ENCODE peak calls at places on chromosomes 6 and 20, in six cellular contexts. R, Y, C, I, N and J are unnamed samples.

GRCh38 chr20:20668639-20669038 is 43.8 kb downstream of the RALGAPA2 start:
- DNase-seq in R (no peak), Y (no peak), C (no peak), I (no peak), N (no peak), J (no peak)

GRCh38 chr20:18986146-18986830 is 172.7 kb downstream of the SCP2D1 start:
- DNase-seq in R (no peak), Y (no peak), C (no peak), I (no peak), N (no peak), J (no peak)

GRCh38 chr6:2858678-2859324 is 17.1 kb upstream of the SERPINB1 start:
- DNase-seq in R (no peak), Y (peak), C (no peak), I (no peak), N (no peak), J (no peak)

GRCh38 chr6:150634641-150635292 is 35.1 kb downstream of the PLEKHG1 start:
- DNase-seq in R (peak), Y (no peak), C (no peak), I (no peak), N (no peak), J (no peak)

GRCh38 chr6:161443868-161444267 is 170.0 kb upstream of the AGPAT4 start:
- DNase-seq in R (peak), Y (no peak), C (no peak), I (no peak), N (no peak), J (peak)

GRCh38 chr6:431986-432385 is 40.4 kb downstream of the IRF4 start:
- DNase-seq in R (no peak), Y (no peak), C (no peak), I (no peak), N (no peak), J (no peak)

GRCh38 chr20:2133318-2134183 is 31.9 kb downstream of the STK35 start:
- DNase-seq in R (no peak), Y (no peak), C (no peak), I (peak), N (no peak), J (no peak)

GRCh38 chr6:137102050-137102848 is 57.5 kb upstream of the IL20RA start:
- DNase-seq in R (no peak), Y (no peak), C (no peak), I (no peak), N (no peak), J (no peak)

GRCh38 chr6:44234101-44235090 is 11.0 kb downstream of the SLC29A1 start:
- DNase-seq in R (peak), Y (peak), C (peak), I (peak), N (peak), J (no peak)

GRCh38 chr20:44475694-44476560 is at the start of gene TTPAL:
- DNase-seq in R (peak), Y (peak), C (peak), I (peak), N (peak), J (no peak)

GRCh38 chr6:1610497-1611321 is 994 bp downstream of the FOXC1 start:
- DNase-seq in R (peak), Y (no peak), C (no peak), I (no peak), N (peak), J (no peak)

GRCh38 chr6:45081634-45082033 is 246.5 kb upstream of the RUNX2 start:
- DNase-seq in R (no peak), Y (no peak), C (no peak), I (no peak), N (no peak), J (no peak)

GRCh38 chr6:136987526-136987925 is 57.2 kb downstream of the IL20RA start:
- DNase-seq in R (no peak), Y (peak), C (no peak), I (no peak), N (no peak), J (no peak)

GRCh38 chr6:33279971-33280511 is 3.1 kb downstream of the B3GALT4 start:
- DNase-seq in R (peak), Y (no peak), C (no peak), I (no peak), N (no peak), J (no peak)

GRCh38 chr6:63805808-63806572 is 170.4 kb downstream of the PHF3 start:
- DNase-seq in R (no peak), Y (no peak), C (no peak), I (no peak), N (no peak), J (no peak)

GRCh38 chr6:120489941-120490340 is 844.3 kb downstream of the TBC1D32 start:
- DNase-seq in R (no peak), Y (no peak), C (no peak), I (no peak), N (no peak), J (peak)

GRCh38 chr6:165376100-165376499 is 66.7 kb upstream of the C6orf118 start:
- DNase-seq in R (no peak), Y (no peak), C (no peak), I (no peak), N (no peak), J (no peak)

GRCh38 chr6:168529214-168529613 is 88.2 kb downstream of the SMOC2 start:
- DNase-seq in R (no peak), Y (no peak), C (no peak), I (no peak), N (no peak), J (no peak)

GRCh38 chr6:159899994-159900745 is 9.4 kb downstream of the MAS1 start:
- DNase-seq in R (no peak), Y (no peak), C (no peak), I (no peak), N (no peak), J (no peak)

DNA sequence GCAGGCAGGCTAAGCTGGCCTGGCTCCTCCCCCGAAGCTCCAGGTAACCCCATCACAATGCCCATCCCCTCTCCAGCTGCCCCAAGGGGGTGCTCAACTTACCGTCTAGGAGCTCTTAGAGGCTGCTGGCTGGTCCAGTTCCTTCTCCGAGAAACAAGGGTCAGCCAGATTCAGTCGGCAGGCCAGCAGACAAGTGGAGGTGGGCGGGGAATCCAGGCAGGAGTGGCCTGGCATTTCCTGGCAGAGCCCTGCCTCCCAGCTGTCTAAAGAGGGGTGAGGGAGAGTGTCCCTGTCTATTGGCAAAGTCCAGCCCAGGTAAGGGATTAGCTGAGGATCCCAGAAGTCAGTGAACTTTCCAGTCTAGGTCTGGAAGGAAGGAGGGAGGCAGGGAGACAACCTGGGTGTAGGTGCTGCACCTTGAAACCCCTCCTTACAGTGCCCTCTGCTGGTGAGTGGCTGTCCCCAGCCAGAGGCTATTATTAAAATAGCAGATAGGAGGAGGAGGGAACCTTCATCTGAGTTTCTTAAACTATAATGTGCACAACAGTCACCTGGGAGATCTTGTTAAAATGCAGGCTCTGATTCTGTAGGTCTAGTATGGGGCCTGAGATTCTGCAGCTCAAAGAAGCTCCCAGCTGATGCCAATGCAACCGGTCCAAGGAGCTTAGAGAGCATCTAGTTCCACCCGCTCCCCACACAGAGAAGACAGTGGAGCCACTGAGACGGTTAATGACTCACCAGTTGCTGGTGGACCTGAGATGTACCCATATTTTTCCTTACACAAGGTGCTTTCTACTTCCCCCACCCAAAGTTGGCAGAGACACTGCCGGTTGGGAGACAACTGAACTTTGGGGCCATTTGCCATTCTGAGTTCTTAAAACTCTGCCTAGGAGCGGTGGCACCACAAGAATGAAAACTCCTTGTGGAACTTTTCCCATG is at the start of gene UNC5CL:
- DNase-seq in R (peak), Y (no peak), C (peak), I (no peak), N (no peak), J (no peak)
- H3K4me3 ChIP-seq in R (no peak), Y (no peak), C (peak), I (no peak), N (no peak), J (no peak)

DNA sequence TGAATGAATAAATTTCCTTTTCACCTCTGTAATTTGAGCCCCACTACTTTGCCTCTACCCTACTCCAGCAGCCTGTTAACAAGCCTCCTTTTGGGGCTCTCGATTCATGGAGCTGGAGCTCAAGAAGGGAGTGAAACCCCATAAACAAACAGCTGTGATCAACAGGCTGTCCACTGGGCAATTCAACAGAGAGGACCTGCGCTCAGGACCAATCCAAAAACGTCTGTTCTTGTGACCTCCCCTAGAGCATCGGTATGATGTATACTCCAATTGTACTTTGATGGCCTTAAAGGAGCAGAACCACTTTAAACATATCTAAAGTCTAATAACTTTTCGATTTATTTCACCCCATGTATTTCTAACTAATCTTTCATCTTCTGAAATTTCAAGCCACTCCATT is 37.4 kb downstream of the HIVEP2 start:
- DNase-seq in R (peak), Y (no peak), C (no peak), I (no peak), N (no peak), J (no peak)
- H3K27ac ChIP-seq in R (peak), Y (no peak), C (no peak), I (peak), N (no peak), J (no peak)

GRCh38 chr6:5121479-5121878 is 36.3 kb downstream of the PPP1R3G start:
- DNase-seq in R (no peak), Y (no peak), C (no peak), I (no peak), N (no peak), J (no peak)

GRCh38 chr6:5121956-5122355 is 36.8 kb downstream of the PPP1R3G start:
- DNase-seq in R (no peak), Y (no peak), C (no peak), I (no peak), N (no peak), J (no peak)

GRCh38 chr6:5120011-5120410 is 34.9 kb downstream of the PPP1R3G start:
- DNase-seq in R (no peak), Y (no peak), C (no peak), I (no peak), N (no peak), J (no peak)

GRCh38 chr6:5116243-5116991 is 31.3 kb downstream of the PPP1R3G start:
- DNase-seq in R (no peak), Y (no peak), C (no peak), I (no peak), N (no peak), J (no peak)

GRCh38 chr6:5119090-5119951 is 34.2 kb downstream of the PPP1R3G start:
- DNase-seq in R (no peak), Y (no peak), C (no peak), I (no peak), N (no peak), J (no peak)
- TF ChIP-seq POLR2AphosphoS5 in R (no peak), Y (no peak), C (no peak), I (no peak), N (no peak), J (no peak)

DNA sequence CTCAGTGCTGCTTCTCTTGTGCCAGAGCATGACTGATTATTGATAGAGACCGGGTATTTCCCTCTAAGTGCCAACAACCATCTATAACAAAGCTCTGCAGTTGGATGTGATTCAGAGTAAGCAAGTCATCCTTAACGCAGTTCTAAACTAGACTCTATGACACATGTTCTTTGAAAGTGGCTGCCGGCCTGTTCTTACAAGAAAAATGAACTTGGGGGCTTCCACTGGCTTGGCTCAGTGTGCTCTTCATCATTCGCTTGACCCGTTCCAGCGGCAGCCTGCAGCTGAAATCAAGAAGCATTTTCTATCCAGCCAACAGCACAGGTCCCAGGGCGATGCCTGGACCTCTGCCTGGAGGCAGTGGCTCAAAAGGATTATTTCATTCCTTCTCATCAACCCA is 29.8 kb downstream of the GFOD1 start:
- DNase-seq in R (no peak), Y (no peak), C (no peak), I (no peak), N (peak), J (no peak)
- H3K4me3 ChIP-seq in R (no peak), Y (no peak), C (no peak), I (no peak), N (no peak), J (no peak)

GRCh38 chr20:51380401-51381385 is 161.8 kb downstream of the NFATC2 start:
- DNase-seq in R (no peak), Y (no peak), C (no peak), I (peak), N (peak), J (no peak)
- H3K27ac ChIP-seq in R (no peak), Y (no peak), C (no peak), I (no peak), N (no peak), J (no peak)

DNA sequence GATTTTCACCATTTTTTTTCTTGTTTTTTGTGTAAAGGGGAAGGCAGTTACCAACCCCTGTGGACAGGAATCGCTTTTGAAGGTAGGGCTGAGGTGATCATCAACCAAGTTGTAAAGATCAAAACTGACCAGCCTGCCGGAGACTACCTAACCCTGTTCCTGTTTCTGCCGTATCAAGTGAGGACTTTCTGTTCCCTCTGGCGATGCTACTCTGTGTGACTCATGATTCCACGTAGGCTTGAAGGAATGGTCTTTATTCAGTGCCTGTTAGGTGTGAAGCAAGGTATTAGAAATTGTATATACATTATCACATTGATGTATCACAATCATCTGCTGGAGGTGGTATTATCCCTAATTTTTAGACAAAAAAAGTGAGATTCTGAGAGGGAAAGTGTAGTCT is 161.3 kb downstream of the SOX4 start:
- DNase-seq in R (no peak), Y (peak), C (no peak), I (no peak), N (no peak), J (no peak)
- TF ChIP-seq POLR2AphosphoS5 in R (no peak), Y (peak), C (peak), I (no peak), N (peak), J (no peak)